ENCODE peak calls at places on chromosomes 7 and 10, in seven cellular contexts. C is T-helper 17 cell, Q is astrocyte, P is upper lobe of right lung, K is fibroblast of gingiva, O is NCI-H446, W is GM12865. T is an unnamed sample.

GRCh38 chr10:29344073-29344820 is 55.4 kb downstream of the LYZL1 start:
- DNase-seq in O (no peak), W (no peak), C (no peak), P (no peak), K (no peak), Q (peak), T (no peak)

GRCh38 chr10:86257683-86258082 is 108.9 kb downstream of the GRID1 start:
- DNase-seq in K (no peak), O (no peak), W (no peak), P (no peak), C (no peak), Q (no peak), T (no peak)

GRCh38 chr7:64768824-64769223 is 25.4 kb upstream of the ZNF138 start:
- DNase-seq in C (no peak), W (no peak), K (no peak), O (no peak), P (no peak), Q (no peak), T (no peak)

GRCh38 chr10:78578929-78579328 is 489.8 kb upstream of the ZMIZ1 start:
- DNase-seq in P (peak), W (peak), C (no peak), O (no peak), Q (peak), K (no peak), T (no peak)

GRCh38 chr7:129043012-129043411 is 11.9 kb downstream of the TNPO3 start:
- DNase-seq in K (no peak), O (no peak), C (no peak), Q (no peak), P (no peak), W (no peak), T (no peak)

GRCh38 chr10:31419394-31420063 is 100.5 kb downstream of the ZEB1 start:
- DNase-seq in K (peak), Q (peak), O (no peak), W (no peak), P (no peak), C (no peak), T (no peak)

GRCh38 chr7:112001089-112001826 is 204.9 kb downstream of the DOCK4 start:
- DNase-seq in Q (peak), C (no peak), W (no peak), O (no peak), P (no peak), K (peak), T (no peak)

GRCh38 chr7:122802211-122802833 is 83.9 kb downstream of the CADPS2 start:
- DNase-seq in P (no peak), K (no peak), O (no peak), W (peak), C (no peak), Q (no peak), T (peak)

GRCh38 chr7:76151932-76152331 is 49.8 kb upstream of the SRRM3 start:
- DNase-seq in O (no peak), W (no peak), P (no peak), C (no peak), Q (no peak), K (no peak), T (no peak)

GRCh38 chr10:6649107-6649720 is 69.1 kb upstream of the PRKCQ start:
- DNase-seq in O (no peak), Q (no peak), C (no peak), W (no peak), K (no peak), P (no peak), T (no peak)

GRCh38 chr7:157411580-157411979 is 74.8 kb downstream of the DNAJB6 start:
- DNase-seq in K (no peak), P (no peak), C (peak), O (no peak), Q (no peak), W (no peak), T (no peak)

GRCh38 chr10:131977323-131978096 is 4.2 kb downstream of the BNIP3 start:
- DNase-seq in O (no peak), P (no peak), W (no peak), K (no peak), Q (no peak), C (no peak), T (no peak)

GRCh38 chr7:10284001-10284400 is 689.7 kb upstream of the PHF14 start:
- DNase-seq in P (no peak), Q (no peak), K (no peak), W (no peak), O (no peak), C (no peak), T (no peak)

GRCh38 chr10:113326160-113327111 is 226.4 kb upstream of the HABP2 start:
- DNase-seq in P (no peak), O (no peak), K (peak), C (no peak), W (peak), Q (peak), T (no peak)

GRCh38 chr10:44862917-44863316 is 48.2 kb upstream of the TMEM72 start:
- DNase-seq in Q (no peak), P (no peak), W (no peak), C (no peak), K (no peak), O (no peak), T (no peak)

GRCh38 chr7:116269466-116269865 is 59.1 kb downstream of the TES start:
- DNase-seq in O (no peak), C (no peak), P (no peak), K (no peak), Q (no peak), W (no peak), T (no peak)

GRCh38 chr7:26948617-26949118 is 84.3 kb upstream of the SKAP2 start:
- DNase-seq in Q (no peak), W (no peak), O (no peak), K (no peak), P (no peak), C (no peak), T (no peak)

GRCh38 chr7:66430164-66430545 is 198.5 kb upstream of the KCTD7 start:
- DNase-seq in C (no peak), K (no peak), W (no peak), P (no peak), O (no peak), Q (no peak), T (no peak)

GRCh38 chr7:46178685-46179084 is 257.6 kb upstream of the IGFBP3 start:
- DNase-seq in Q (peak), C (no peak), O (no peak), W (no peak), P (no peak), K (no peak), T (no peak)

GRCh38 chr10:123491692-123492415 is 174.3 kb upstream of the GPR26 start:
- DNase-seq in O (no peak), P (no peak), C (no peak), W (no peak), K (no peak), Q (no peak), T (no peak)

GRCh38 chr10:11578802-11579255 is 32.6 kb downstream of the USP6NL start:
- DNase-seq in Q (no peak), P (no peak), O (no peak), C (no peak), W (peak), K (no peak), T (no peak)

GRCh38 chr10:127216284-127216683 is 19.9 kb upstream of the INSYN2A start:
- DNase-seq in P (no peak), C (no peak), W (no peak), K (no peak), Q (no peak), O (no peak), T (no peak)

GRCh38 chr7:66330961-66331360 is 125.8 kb downstream of the TPST1 start:
- DNase-seq in Q (peak), W (no peak), P (no peak), C (no peak), K (peak), O (peak), T (no peak)

GRCh38 chr7:11427686-11428273 is 404.2 kb downstream of the THSD7A start:
- DNase-seq in K (peak), P (no peak), O (peak), W (peak), C (no peak), Q (peak), T (peak)

GRCh38 chr10:72056113-72056512 is 32.2 kb downstream of the SPOCK2 start:
- DNase-seq in Q (no peak), W (no peak), K (no peak), O (no peak), C (no peak), P (no peak), T (no peak)

GRCh38 chr10:44383749-44384600 is 922 bp downstream of the CXCL12 start:
- DNase-seq in K (peak), P (peak), O (no peak), W (peak), Q (no peak), C (no peak), T (no peak)

T was measured in SK-N-MC.